ENCODE peak calls at places on chromosomes 4 and X, in five cellular contexts. R is neuronal stem cell; X is neural progenitor cell; U is CD4-positive, alpha-beta memory T cell; F is CD8-positive, alpha-beta memory T cell. D is an unnamed sample.

GRCh38 chr4:101211146-101211553 is 136.2 kb downstream of the PPP3CA start:
- DNase-seq in X (no peak), F (no peak), R (no peak), U (peak; percentile 16), D (no peak)

GRCh38 chr4:109969909-109970308 is 57.2 kb downstream of the EGF start:
- DNase-seq in F (no peak), U (no peak), X (no peak), R (no peak), D (no peak)

GRCh38 chr4:7358100-7358735 is 76.5 kb downstream of the PSAPL1 start:
- DNase-seq in F (no peak), R (no peak), X (no peak), U (no peak), D (no peak)

GRCh38 chr4:113971706-113972360 is 7.6 kb downstream of the ARSJ start:
- DNase-seq in X (no peak), U (no peak), F (no peak), R (no peak), D (no peak)

GRCh38 chrX:53544936-53545335 is 110.8 kb upstream of the HSD17B10 start:
- DNase-seq in R (no peak), U (no peak), F (no peak), X (no peak), D (no peak)

GRCh38 chrX:52574416-52575275 is 57.8 kb upstream of the XAGE1B start:
- DNase-seq in X (peak; percentile 76), U (no peak), R (peak; percentile 31), F (peak; percentile 1), D (no peak)

GRCh38 chr4:128068927-128069326 is 7.8 kb downstream of the LARP1B start:
- DNase-seq in F (no peak), X (peak; percentile 21), U (no peak), R (no peak), D (no peak)

GRCh38 chr4:114691865-114692264 is 93.3 kb downstream of the UGT8 start:
- DNase-seq in F (no peak), U (no peak), R (no peak), X (no peak), D (no peak)

GRCh38 chr4:136690363-136690762 is 841.9 kb downstream of the PCDH18 start:
- DNase-seq in X (no peak), U (no peak), F (no peak), R (no peak), D (no peak)

GRCh38 chr4:74044676-74045075 is 6.2 kb upstream of the CXCL3 start:
- DNase-seq in X (no peak), U (no peak), F (no peak), R (no peak), D (no peak)

GRCh38 chrX:56120242-56120641 is 111.9 kb upstream of the KLF8 start:
- DNase-seq in U (no peak), F (no peak), R (no peak), X (no peak), D (no peak)

GRCh38 chr4:86013623-86014022 is 346.2 kb downstream of the MAPK10 start:
- DNase-seq in X (no peak), U (no peak), R (no peak), F (no peak), D (no peak)

GRCh38 chr4:81131066-81131465 is 84.0 kb downstream of the PRKG2 start:
- DNase-seq in U (no peak), X (no peak), R (no peak), F (no peak), D (no peak)

GRCh38 chrX:106220177-106220576 is 52.1 kb downstream of the PWWP3B start:
- DNase-seq in R (no peak), X (no peak), U (no peak), F (no peak), D (no peak)

GRCh38 chr4:177964061-177964460 is 521.8 kb upstream of the AGA start:
- DNase-seq in X (no peak), U (no peak), R (no peak), F (no peak), D (no peak)

GRCh38 chrX:56733459-56734046 is 4.5 kb downstream of the NBDY start:
- DNase-seq in F (peak; percentile 50), R (no peak), U (peak; percentile 55), X (peak; percentile 73), D (peak; percentile 28)

GRCh38 chrX:137654481-137654880 is 88.6 kb downstream of the ZIC3 start:
- DNase-seq in F (no peak), U (no peak), R (no peak), X (no peak), D (no peak)

GRCh38 chr4:183444953-183445543 is 612 bp downstream of the CDKN2AIP start:
- DNase-seq in R (no peak), U (no peak), X (no peak), F (no peak), D (no peak)

GRCh38 chr4:159549092-159549491 is 446.2 kb downstream of the RAPGEF2 start:
- DNase-seq in R (no peak), X (no peak), U (no peak), F (no peak), D (no peak)

GRCh38 chrX:9738146-9738545 is 27.5 kb downstream of the GPR143 start:
- DNase-seq in R (no peak), X (no peak), U (no peak), F (no peak), D (no peak)

GRCh38 chrX:2897311-2897689 is 31.8 kb downstream of the ARSD start:
- DNase-seq in F (no peak), R (no peak), X (no peak), U (no peak), D (no peak)

GRCh38 chrX:104156630-104157529 is at the start of gene SLC25A53:
- DNase-seq in F (peak; percentile 68), X (peak; percentile 91), U (peak; percentile 89), R (peak; percentile 73), D (peak; percentile 54)

GRCh38 chr4:13543648-13544555 is at the start of gene NKX3-2:
- DNase-seq in U (no peak), X (peak; percentile 74), F (no peak), R (no peak), D (no peak)

GRCh38 chrX:107766470-107767140 is 9.0 kb downstream of the TSC22D3 start:
- DNase-seq in X (no peak), F (no peak), U (no peak), R (no peak), D (no peak)

GRCh38 chrX:97835969-97836368 is 952.3 kb downstream of the RPA4 start:
- DNase-seq in R (no peak), U (no peak), X (no peak), F (no peak), D (no peak)

GRCh38 chr4:58600290-58600689 is 1490.1 kb upstream of the IGFBP7 start:
- DNase-seq in R (no peak), F (no peak), U (no peak), X (no peak), D (no peak)

GRCh38 chrX:30643313-30643821 is 9.9 kb upstream of the GK start:
- DNase-seq in U (no peak), F (no peak), R (no peak), X (no peak), D (no peak)

GRCh38 chr4:41156574-41156973 is 57.8 kb downstream of the APBB2 start:
- DNase-seq in R (no peak), U (no peak), X (no peak), F (no peak), D (no peak)

GRCh38 chrX:117327306-117327705 is 789.3 kb downstream of the KLHL13 start:
- DNase-seq in F (no peak), R (no peak), U (no peak), X (no peak), D (no peak)

GRCh38 chrX:38282044-38282443 is 45.3 kb downstream of the RPGR start:
- DNase-seq in X (peak; percentile 28), F (no peak), R (no peak), U (no peak), D (no peak)

GRCh38 chrX:18666614-18667013 is 5.3 kb downstream of the RS1 start:
- DNase-seq in F (no peak), U (no peak), R (no peak), X (no peak), D (no peak)

GRCh38 chr4:95465010-95465409 is 83.8 kb downstream of the UNC5C start:
- DNase-seq in X (no peak), F (no peak), R (no peak), U (no peak), D (no peak)

DNA sequence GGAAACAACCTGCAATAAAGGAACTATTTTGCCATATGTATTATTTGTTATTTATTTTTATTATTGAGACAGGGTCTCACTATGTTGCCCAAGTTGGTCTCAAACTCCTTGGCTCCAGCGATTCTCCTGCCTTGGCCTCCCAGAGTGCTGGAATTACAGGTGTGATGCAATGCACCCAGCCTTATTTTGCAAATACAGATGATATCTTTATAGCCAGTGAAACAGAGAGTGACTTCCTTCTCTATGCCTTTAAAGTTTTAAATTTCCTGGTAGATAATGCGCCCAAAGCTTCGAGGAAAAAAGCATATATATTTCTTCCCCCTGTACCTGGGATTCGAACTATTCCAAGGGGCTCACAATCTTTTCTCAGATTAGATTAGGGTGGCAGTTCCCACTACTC is 601.1 kb upstream of the HTR2C start:
- DNase-seq in F (no peak), X (no peak), R (no peak), U (no peak), D (no peak)
- H3K9me3 ChIP-seq in F (no peaks in the 10 kb centered on the region), X (peaks cover 8% of the 10 kb centered on the region), R (no peaks in the 10 kb centered on the region), U (no peaks in the 10 kb centered on the region), D (no peaks in the 10 kb centered on the region)

DNA sequence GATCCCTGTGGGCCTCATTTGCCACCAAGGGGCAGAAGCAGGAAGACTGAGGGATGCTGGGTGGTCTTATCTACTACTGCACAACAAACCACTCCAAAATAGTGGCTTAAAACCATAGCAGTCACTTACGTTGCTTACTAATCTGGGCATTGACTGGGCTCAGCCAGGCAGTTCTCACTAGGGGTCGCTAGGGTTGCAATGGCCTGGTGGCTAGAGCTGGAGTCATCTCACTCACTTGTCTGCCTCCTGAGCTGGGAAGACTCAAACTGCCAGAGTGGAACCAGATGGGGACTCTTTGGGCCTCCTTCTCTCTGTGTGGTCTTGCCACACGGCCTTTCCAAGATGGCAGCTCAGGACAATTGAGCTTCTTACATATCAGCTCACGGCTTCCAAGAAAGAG is 216.3 kb upstream of the BCOR start:
- DNase-seq in X (peak; percentile 55), R (no peak), U (no peak), F (no peak), D (no peak)
- H3K9me3 ChIP-seq in X (no peaks in the 10 kb centered on the region), R (no peaks in the 10 kb centered on the region), U (no peaks in the 10 kb centered on the region), F (no peaks in the 10 kb centered on the region), D (no peaks in the 10 kb centered on the region)

GRCh38 chr4:4789462-4789861 is 70.0 kb upstream of the MSX1 start:
- DNase-seq in F (no peak), X (no peak), U (no peak), R (no peak), D (no peak)
- H3K9me3 ChIP-seq in F (no peaks in the 10 kb centered on the region), X (peaks cover 14% of the 10 kb centered on the region), U (no peaks in the 10 kb centered on the region), R (peaks cover 12% of the 10 kb centered on the region), D (peaks cover 3% of the 10 kb centered on the region)

GRCh38 chrX:76550016-76550415 is 122.5 kb downstream of the MAGEE1 start:
- DNase-seq in R (no peak), U (no peak), F (no peak), X (no peak), D (no peak)

GRCh38 chrX:76555269-76555668 is 127.8 kb downstream of the MAGEE1 start:
- DNase-seq in U (no peak), F (no peak), R (no peak), X (no peak), D (no peak)

DNA sequence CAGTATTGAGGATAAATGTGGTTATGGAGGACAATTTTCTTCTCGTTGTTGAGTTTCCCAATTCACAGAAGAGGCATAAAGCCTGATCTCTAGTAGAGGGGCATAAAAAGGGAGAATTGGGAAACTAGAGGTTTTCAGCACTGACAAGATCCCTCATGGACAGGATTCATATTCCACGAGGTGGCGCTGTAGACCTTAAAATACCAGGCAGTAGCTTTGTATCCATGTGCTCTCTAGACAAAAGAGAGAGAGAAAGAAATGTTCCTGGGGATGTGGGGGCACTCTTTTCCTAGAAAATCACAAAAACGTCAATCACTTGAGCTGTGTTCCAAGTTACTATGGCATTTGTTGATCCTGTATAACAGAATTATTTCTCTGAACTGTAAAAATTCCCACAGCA is 128.3 kb downstream of the MAGEE1 start:
- DNase-seq in R (peak; percentile 27), F (no peak), U (no peak), X (peak; percentile 78), D (no peak)
- H3K9me3 ChIP-seq in R (no peaks in the 10 kb centered on the region), F (peaks cover 3% of the 10 kb centered on the region), U (no peaks in the 10 kb centered on the region), X (peaks cover 14% of the 10 kb centered on the region), D (no peaks in the 10 kb centered on the region)